ENCODE peak calls at places on chromosomes 6 and 20, in five cellular contexts. V is IMR-90, R is GM23248, M is progenitor cell of endocrine pancreas, L is NCI-H345. X is an unnamed sample.

GRCh38 chr6:168093071-168093505 is 14.1 kb upstream of the FRMD1 start:
- DNase-seq in V (no peak), R (no peak), M (no peak), L (peak; percentile 29), X (no peak)

GRCh38 chr6:45630801-45631200 is 253.1 kb upstream of the SUPT3H start:
- DNase-seq in V (no peak), R (peak; percentile 68), M (no peak), L (peak; percentile 38), X (no peak)

GRCh38 chr6:137867685-137868509 is 838 bp downstream of the TNFAIP3 start:
- DNase-seq in V (peak; percentile 37), R (peak; percentile 53), M (no peak), L (peak; percentile 41), X (peak; percentile 24)

GRCh38 chr20:61052195-61052594 is 199.9 kb upstream of the CDH4 start:
- DNase-seq in V (no peak), R (no peak), M (no peak), L (no peak), X (no peak)

GRCh38 chr20:38706482-38706881 is 17.8 kb upstream of the SLC32A1 start:
- DNase-seq in V (no peak), R (no peak), M (no peak), L (no peak), X (no peak)

GRCh38 chr6:170034294-170034693 is 256.6 kb downstream of the DLL1 start:
- DNase-seq in V (no peak), R (no peak), M (no peak), L (no peak), X (no peak)

GRCh38 chr6:165119231-165120020 is 190.0 kb downstream of the C6orf118 start:
- DNase-seq in V (no peak), R (peak; percentile 24), M (no peak), L (no peak), X (no peak)

GRCh38 chr6:111767752-111768430 is 105.4 kb downstream of the FYN start:
- DNase-seq in V (no peak), R (no peak), M (no peak), L (no peak), X (no peak)

GRCh38 chr20:62378215-62378614 is 8.7 kb upstream of the RPS21 start:
- DNase-seq in V (no peak), R (no peak), M (no peak), L (no peak), X (no peak)

GRCh38 chr6:41488392-41489129 is 57.6 kb upstream of the FOXP4 start:
- DNase-seq in V (peak; percentile 92), R (peak; percentile 39), M (peak; percentile 36), L (no peak), X (no peak)

GRCh38 chr6:110689275-110689935 is 125.9 kb downstream of the CDK19 start:
- DNase-seq in V (no peak), R (no peak), M (no peak), L (peak; percentile 44), X (no peak)

GRCh38 chr6:20444786-20445271 is 43.1 kb downstream of the E2F3 start:
- DNase-seq in V (peak; percentile 28), R (peak; percentile 71), M (no peak), L (no peak), X (no peak)

GRCh38 chr6:37725967-37726366 is 28.3 kb upstream of the MDGA1 start:
- DNase-seq in V (peak; percentile 16), R (no peak), M (no peak), L (no peak), X (no peak)

GRCh38 chr6:52530351-52530750 is 46.5 kb downstream of the TRAM2 start:
- DNase-seq in V (no peak), R (no peak), M (no peak), L (no peak), X (no peak)

GRCh38 chr20:36439040-36439730 is 102.1 kb upstream of the MYL9 start:
- DNase-seq in V (peak; percentile 43), R (peak; percentile 70), M (peak; percentile 75), L (peak; percentile 65), X (peak; percentile 52)

GRCh38 chr6:66663127-66663526 is 956.1 kb upstream of the EYS start:
- DNase-seq in V (no peak), R (no peak), M (no peak), L (no peak), X (no peak)

GRCh38 chr20:4083103-4083864 is 67.9 kb upstream of the RNF24 start:
- DNase-seq in V (no peak), R (no peak), M (no peak), L (no peak), X (no peak)

X was measured in effector CD8-positive, alpha-beta T cell.